ENCODE peak calls at places on chromosomes 2 and 18, in eight cellular contexts. W is tibial artery, P is cardiac muscle cell, D is neuronal stem cell, X is IMR-90, O is mucosa of descending colon, A is A549, B is pancreas. R is an unnamed sample.
A peak's percentile ranks its signal among the peaks of the same experiment; 100 is the strongest.

GRCh38 chr2:18077211-18077610 is 198.7 kb downstream of the KCNS3 start:
- DNase-seq in P (no peak), O (no peak), B (no peak), W (no peak), A (no peak), D (no peak), X (no peak), R (no peak)

GRCh38 chr2:232434091-232434490 is 21.9 kb upstream of the ALPI start:
- DNase-seq in W (peak; percentile 42), A (no peak), D (no peak), O (no peak), X (no peak), B (no peak), P (no peak), R (no peak)

GRCh38 chr18:61797691-61798590 is 94.9 kb downstream of the RNF152 start:
- DNase-seq in X (no peak), P (no peak), A (no peak), B (no peak), O (no peak), D (no peak), W (no peak), R (no peak)

GRCh38 chr2:10906926-10907479 is 4.7 kb upstream of the KCNF1 start:
- DNase-seq in O (no peak), X (no peak), P (no peak), A (no peak), B (no peak), D (no peak), W (no peak), R (no peak)

GRCh38 chr2:134446431-134447091 is 192.7 kb downstream of the MGAT5 start:
- DNase-seq in O (no peak), B (no peak), W (no peak), A (no peak), X (peak; percentile 47), D (no peak), P (no peak), R (no peak)

GRCh38 chr2:67626076-67626475 is 228.9 kb downstream of the ETAA1 start:
- DNase-seq in B (no peak), X (no peak), O (no peak), W (no peak), D (no peak), A (no peak), P (no peak), R (no peak)

GRCh38 chr2:230870544-230871360 is 6.0 kb downstream of the ITM2C start:
- DNase-seq in A (no peak), B (no peak), O (peak; percentile 73), W (no peak), X (no peak), D (no peak), P (peak; percentile 66), R (peak; percentile 55)

GRCh38 chr2:43832457-43832856 is 6.2 kb downstream of the ABCG5 start:
- DNase-seq in B (no peak), X (no peak), P (no peak), A (no peak), W (no peak), O (no peak), D (no peak), R (no peak)

GRCh38 chr18:9173770-9174233 is 37.2 kb downstream of the ANKRD12 start:
- DNase-seq in D (no peak), B (no peak), O (no peak), W (no peak), X (no peak), A (no peak), P (no peak), R (no peak)

GRCh38 chr2:85342156-85342555 is 12.2 kb downstream of the RETSAT start:
- DNase-seq in W (no peak), A (no peak), O (no peak), X (no peak), B (no peak), P (no peak), D (no peak), R (no peak)

GRCh38 chr2:2874805-2875204 is 502.8 kb downstream of the EIPR1 start:
- DNase-seq in A (no peak), X (no peak), D (no peak), B (no peak), O (no peak), W (no peak), P (no peak), R (no peak)

GRCh38 chr2:120205901-120206581 is 17.2 kb downstream of the TMEM185B start:
- DNase-seq in X (no peak), B (no peak), O (peak; percentile 51), W (no peak), D (peak; percentile 35), P (peak; percentile 23), A (no peak), R (no peak)

GRCh38 chr2:205687018-205687956 is 5.0 kb downstream of the NRP2 start:
- DNase-seq in O (no peak), W (no peak), B (no peak), D (no peak), X (no peak), A (no peak), P (no peak), R (no peak)

GRCh38 chr2:111116843-111117665 is 3.7 kb upstream of the BCL2L11 start:
- DNase-seq in P (peak; percentile 80), O (peak; percentile 78), B (peak; percentile 81), W (peak; percentile 86), X (peak; percentile 71), A (peak; percentile 87), D (peak; percentile 63), R (peak; percentile 75)

GRCh38 chr2:14188431-14188830 is 444.1 kb upstream of the LRATD1 start:
- DNase-seq in P (no peak), D (no peak), O (no peak), X (no peak), W (no peak), B (no peak), A (no peak), R (no peak)

GRCh38 chr2:218985325-218986091 is 524 bp upstream of the FEV start:
- DNase-seq in A (no peak), X (no peak), W (no peak), D (no peak), P (no peak), O (no peak), B (no peak), R (no peak)

GRCh38 chr2:206474059-206474458 is 30.7 kb downstream of the ADAM23 start:
- DNase-seq in B (no peak), P (no peak), O (no peak), X (no peak), D (no peak), W (no peak), A (no peak), R (no peak)

GRCh38 chr2:74378007-74378406 is 2.1 kb downstream of the DCTN1 start:
- DNase-seq in O (no peak), P (no peak), B (no peak), D (no peak), X (no peak), A (no peak), W (no peak), R (no peak)
- H3K4me1 ChIP-seq in O (peaks cover 19% of the 10 kb centered on the region), P (peaks cover 50% of the 10 kb centered on the region), B (no peaks in the 10 kb centered on the region), D (peaks cover 26% of the 10 kb centered on the region), X (peaks cover 16% of the 10 kb centered on the region), A (peaks cover 15% of the 10 kb centered on the region), W (peaks cover 67% of the 10 kb centered on the region), R (peaks cover 14% of the 10 kb centered on the region)

GRCh38 chr18:44774191-44774590 is 93.5 kb downstream of the SETBP1 start:
- DNase-seq in X (no peak), A (no peak), O (no peak), W (no peak), P (no peak), B (no peak), D (no peak), R (no peak)
- H3K4me1 ChIP-seq in X (no peaks in the 10 kb centered on the region), A (peaks cover 14% of the 10 kb centered on the region), O (peaks cover 15% of the 10 kb centered on the region), W (peaks cover 76% of the 10 kb centered on the region), P (peaks cover 20% of the 10 kb centered on the region), B (peaks cover 23% of the 10 kb centered on the region), D (peaks cover 11% of the 10 kb centered on the region), R (peaks cover 7% of the 10 kb centered on the region)

GRCh38 chr2:24394998-24395397 is 34.7 kb upstream of the ITSN2 start:
- DNase-seq in D (no peak), B (no peak), O (no peak), X (no peak), W (no peak), P (no peak), A (no peak), R (no peak)

DNA sequence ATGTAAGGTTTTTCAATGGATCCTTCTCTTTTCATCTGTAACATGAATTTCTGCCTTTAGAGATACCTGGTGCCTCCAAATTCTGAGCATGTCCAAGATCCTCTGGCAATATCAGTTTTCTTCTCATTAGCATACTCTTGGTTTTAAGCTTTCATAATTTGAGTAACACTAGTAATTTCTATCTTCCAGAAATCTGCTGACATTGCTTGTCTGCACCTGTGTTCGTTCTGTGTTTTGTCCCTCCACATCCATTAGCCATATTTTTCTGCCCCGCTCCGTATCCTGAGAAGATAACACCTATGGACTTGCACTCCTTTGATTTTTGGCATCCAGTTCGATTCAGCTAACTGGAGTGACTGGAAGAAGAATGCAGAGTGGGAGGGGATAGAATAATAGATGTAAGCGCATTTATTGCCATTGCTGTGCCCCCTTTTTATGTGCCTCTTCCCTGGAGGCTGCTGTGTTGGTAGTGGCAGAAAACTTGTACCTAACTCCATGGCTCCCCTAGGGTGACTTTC is 32.3 kb upstream of the ITSN2 start:
- DNase-seq in P (no peak), D (no peak), X (no peak), W (no peak), O (no peak), A (no peak), B (no peak), R (no peak)
- H3K4me1 ChIP-seq in P (no peaks in the 10 kb centered on the region), D (no peaks in the 10 kb centered on the region), X (no peaks in the 10 kb centered on the region), W (no peaks in the 10 kb centered on the region), O (no peaks in the 10 kb centered on the region), A (no peaks in the 10 kb centered on the region), B (no peaks in the 10 kb centered on the region), R (no peaks in the 10 kb centered on the region)

DNA sequence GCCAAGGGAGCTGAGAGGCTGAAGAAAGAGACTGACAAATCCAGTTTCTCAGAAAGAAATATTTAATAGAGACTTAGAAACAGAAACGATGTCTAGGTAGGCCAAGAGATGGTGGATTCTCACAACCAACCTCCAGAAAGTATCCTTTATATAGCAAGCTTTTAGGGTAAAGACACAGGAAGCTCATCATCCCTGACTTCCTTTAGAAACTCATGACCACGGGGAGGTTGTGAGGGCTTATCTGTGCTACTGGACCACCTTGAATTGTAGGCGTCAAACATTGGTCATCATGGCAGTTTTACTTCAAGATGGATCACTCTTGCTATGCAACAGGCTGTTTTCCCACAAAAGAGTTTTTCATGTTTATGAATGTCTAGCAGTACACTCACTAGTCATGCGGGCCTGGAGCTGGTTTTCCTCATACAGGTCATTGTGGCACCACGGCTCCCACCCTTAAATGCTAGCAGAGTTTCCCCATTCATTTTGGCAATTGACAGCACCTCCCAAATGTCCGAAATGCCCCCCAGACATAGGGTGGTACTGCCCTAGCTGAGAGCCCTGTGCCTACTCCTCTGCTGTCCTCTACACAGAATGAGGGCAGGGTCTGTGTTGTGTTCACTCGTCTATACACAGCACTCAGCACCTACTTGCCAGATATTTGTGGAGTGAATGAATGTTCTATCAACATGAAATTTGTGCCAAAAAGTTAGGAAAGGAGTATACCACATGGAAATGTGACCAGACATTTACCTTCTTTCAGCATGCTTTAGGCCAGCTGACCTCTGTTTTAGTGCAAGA is 89.0 kb downstream of the TMEM247 start:
- DNase-seq in D (no peak), O (no peak), B (no peak), W (no peak), X (no peak), P (peak; percentile 33), A (no peak), R (no peak)
- H3K4me1 ChIP-seq in D (no peaks in the 10 kb centered on the region), O (no peaks in the 10 kb centered on the region), B (peaks cover 9% of the 10 kb centered on the region), W (peaks cover 97% of the 10 kb centered on the region), X (peaks cover 21% of the 10 kb centered on the region), P (peaks cover 85% of the 10 kb centered on the region), A (no peaks in the 10 kb centered on the region), R (peaks cover 41% of the 10 kb centered on the region)

R was measured in left lung.